ENCODE peak calls at places on chromosomes 11 and 22, in four cellular contexts. L, G, T and Q are unnamed samples.

GRCh38 chr11:9681583-9682372 is 17.9 kb downstream of the SWAP70 start:
- DNase-seq in L (no peak), G (no peak), T (no peak), Q (no peak)

GRCh38 chr11:58152776-58153175 is 27.4 kb upstream of the OR9I1 start:
- DNase-seq in L (no peak), G (no peak), T (no peak), Q (no peak)

GRCh38 chr11:898160-898517 is 12.5 kb downstream of the CHID1 start:
- DNase-seq in L (no peak), G (peak), T (no peak), Q (peak)

GRCh38 chr22:25363474-25363873 is 144.0 kb downstream of the CRYBB2 start:
- DNase-seq in L (no peak), G (no peak), T (no peak), Q (no peak)

GRCh38 chr11:9095421-9095820 is 4.0 kb upstream of the SCUBE2 start:
- DNase-seq in L (no peak), G (peak), T (peak), Q (no peak)

GRCh38 chr11:100328626-100329340 is 358.3 kb upstream of the ARHGAP42 start:
- DNase-seq in L (no peak), G (no peak), T (no peak), Q (no peak)

GRCh38 chr11:131666617-131667016 is 296.2 kb downstream of the NTM start:
- DNase-seq in L (no peak), G (no peak), T (no peak), Q (no peak)

GRCh38 chr11:28338371-28338770 is 230.2 kb downstream of the METTL15 start:
- DNase-seq in L (no peak), G (no peak), T (no peak), Q (no peak)

GRCh38 chr11:80726236-80726635 is 1285.4 kb upstream of the TENM4 start:
- DNase-seq in L (no peak), G (no peak), T (no peak), Q (no peak)

GRCh38 chr22:25494774-25495173 is 69.7 kb upstream of the GRK3 start:
- DNase-seq in L (peak), G (peak), T (no peak), Q (no peak)

GRCh38 chr22:21682385-21683175 is 16.8 kb downstream of the PPIL2 start:
- DNase-seq in L (no peak), G (no peak), T (no peak), Q (no peak)

GRCh38 chr11:5345831-5346230 is 2.5 kb upstream of the OR51B5 start:
- DNase-seq in L (no peak), G (no peak), T (no peak), Q (no peak)

GRCh38 chr11:60328460-60328859 is 1.4 kb downstream of the MS4A6E start:
- DNase-seq in L (no peak), G (no peak), T (no peak), Q (no peak)

GRCh38 chr22:20549232-20549841 is 41.9 kb downstream of the MED15 start:
- DNase-seq in L (no peak), G (peak), T (no peak), Q (no peak)

GRCh38 chr11:1360835-1361357 is 28.8 kb upstream of the BRSK2 start:
- DNase-seq in L (no peak), G (no peak), T (no peak), Q (peak)

GRCh38 chr11:63179446-63180068 is 35.5 kb upstream of the SLC22A24 start:
- DNase-seq in L (no peak), G (no peak), T (no peak), Q (no peak)

GRCh38 chr11:40186401-40187091 is 1272.9 kb downstream of the LRRC4C start:
- DNase-seq in L (no peak), G (no peak), T (no peak), Q (peak)

GRCh38 chr22:25814685-25815084 is 72.7 kb downstream of the MYO18B start:
- DNase-seq in L (no peak), G (no peak), T (no peak), Q (no peak)

GRCh38 chr11:118659956-118660645 is 19.3 kb downstream of the TREH start:
- DNase-seq in L (no peak), G (no peak), T (no peak), Q (no peak)

GRCh38 chr11:56700919-56701485 is 2.1 kb downstream of the OR9G1 start:
- DNase-seq in L (no peak), G (no peak), T (no peak), Q (no peak)

GRCh38 chr11:73866586-73866996 is 10.1 kb downstream of the COA4 start:
- DNase-seq in L (no peak), G (no peak), T (no peak), Q (peak)

GRCh38 chr11:125263268-125263790 is 98.8 kb downstream of the PKNOX2 start:
- DNase-seq in L (no peak), G (no peak), T (peak), Q (peak)

GRCh38 chr22:20131593-20131855 is at the start of gene ZDHHC8:
- DNase-seq in L (no peak), G (peak), T (no peak), Q (no peak)

GRCh38 chr11:22566293-22566692 is 59.3 kb downstream of the FANCF start:
- DNase-seq in L (no peak), G (peak), T (peak), Q (no peak)

GRCh38 chr11:73795925-73796632 is 8.4 kb downstream of the MRPL48 start:
- DNase-seq in L (no peak), G (no peak), T (peak), Q (peak)

GRCh38 chr11:16406226-16406625 is 49.9 kb upstream of the SOX6 start:
- DNase-seq in L (no peak), G (no peak), T (no peak), Q (no peak)

DNA sequence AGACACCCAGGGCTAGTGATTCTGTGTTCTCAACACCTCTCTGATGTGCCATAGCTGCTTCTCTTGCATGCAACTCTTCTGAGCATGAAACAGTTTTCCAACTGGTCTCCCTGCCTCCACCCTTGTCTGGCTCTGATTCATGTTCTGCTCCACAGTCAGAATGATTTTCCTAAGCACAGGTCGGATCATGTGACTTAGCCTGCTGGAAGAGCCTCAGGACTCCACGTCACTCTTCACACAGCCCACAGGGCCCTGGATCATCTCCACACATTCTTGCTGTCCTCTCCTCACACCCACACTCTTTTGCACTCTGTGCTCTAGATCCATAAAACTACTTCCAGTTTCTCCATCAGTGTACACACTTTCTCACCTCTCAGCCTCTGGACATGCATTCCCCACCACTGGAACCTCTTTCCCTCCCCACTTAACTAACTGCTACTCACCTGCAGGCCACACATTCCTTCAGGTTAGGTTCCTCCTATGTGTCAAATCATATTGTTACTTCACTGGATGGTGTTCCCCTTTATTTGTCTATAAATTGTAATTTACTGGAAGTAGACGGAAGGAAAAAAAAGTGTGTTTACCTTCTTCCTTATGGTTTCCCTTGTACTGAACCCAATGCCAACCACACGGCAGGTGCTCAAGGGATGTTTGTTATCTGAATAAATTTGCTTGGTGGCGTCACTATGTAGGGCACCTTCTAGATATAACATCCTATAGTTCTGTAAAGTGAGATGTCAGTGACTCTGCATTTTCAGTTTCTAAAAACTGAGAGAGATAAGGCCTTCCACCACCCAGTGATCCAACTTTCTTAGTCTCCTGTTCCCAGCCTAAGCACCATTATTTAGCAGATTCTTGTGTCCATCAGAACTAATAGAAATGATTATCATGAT is 133.7 kb downstream of the ETS1 start:
- DNase-seq in L (no peak), G (no peak), T (no peak), Q (no peak)
- TF ChIP-seq NRF1 in L (no peak), G (no peak), T (no peak), Q (no peak)

GRCh38 chr11:19201737-19202605 is at the start of gene CSRP3:
- DNase-seq in L (no peak), G (no peak), T (no peak), Q (no peak)
- TF ChIP-seq JUND in L (no peak), G (no peak), T (no peak), Q (no peak)

DNA sequence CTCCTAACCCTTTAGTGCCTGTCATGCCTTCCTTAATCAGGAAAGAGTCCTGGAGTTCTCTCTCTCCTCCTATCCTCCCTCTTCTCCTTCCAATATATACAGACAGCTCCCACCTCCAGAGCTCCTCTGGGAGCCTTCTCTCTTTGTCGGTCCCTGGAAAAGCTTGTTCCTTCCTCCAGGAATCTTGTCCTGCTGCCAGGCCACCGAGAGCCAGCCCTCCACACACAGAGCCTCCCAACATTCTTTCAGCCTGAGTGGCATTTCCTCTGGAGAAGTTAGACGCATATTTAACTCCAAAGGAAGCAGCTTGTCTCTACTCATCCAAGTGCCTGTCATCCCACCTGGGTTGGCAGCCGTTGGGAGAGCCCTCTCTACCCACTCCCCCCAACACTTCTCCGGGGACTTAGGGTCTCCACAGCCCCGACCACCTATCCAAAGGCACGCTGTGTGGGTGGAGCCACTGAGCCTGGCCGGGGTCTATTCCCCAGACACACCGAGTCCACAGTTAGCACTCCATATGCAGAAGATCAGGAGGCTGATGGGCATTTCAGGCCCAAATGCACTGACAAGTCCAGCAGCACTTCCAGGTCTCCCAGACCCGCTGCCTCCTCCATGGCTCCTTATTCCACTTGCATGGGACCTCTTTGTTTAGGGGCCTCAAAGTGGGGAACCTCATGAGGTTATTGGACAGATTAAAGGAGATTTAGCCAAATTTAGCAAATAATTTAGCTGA is 31.1 kb downstream of the DKK3 start:
- DNase-seq in L (no peak), G (no peak), T (peak), Q (no peak)
- TF ChIP-seq NRF1 in L (no peak), G (no peak), T (no peak), Q (no peak)

GRCh38 chr11:107562647-107563208 is 2.8 kb downstream of the ALKBH8 start:
- DNase-seq in L (no peak), G (peak), T (no peak), Q (no peak)
- TF ChIP-seq JUND in L (no peak), G (no peak), T (no peak), Q (peak)

DNA sequence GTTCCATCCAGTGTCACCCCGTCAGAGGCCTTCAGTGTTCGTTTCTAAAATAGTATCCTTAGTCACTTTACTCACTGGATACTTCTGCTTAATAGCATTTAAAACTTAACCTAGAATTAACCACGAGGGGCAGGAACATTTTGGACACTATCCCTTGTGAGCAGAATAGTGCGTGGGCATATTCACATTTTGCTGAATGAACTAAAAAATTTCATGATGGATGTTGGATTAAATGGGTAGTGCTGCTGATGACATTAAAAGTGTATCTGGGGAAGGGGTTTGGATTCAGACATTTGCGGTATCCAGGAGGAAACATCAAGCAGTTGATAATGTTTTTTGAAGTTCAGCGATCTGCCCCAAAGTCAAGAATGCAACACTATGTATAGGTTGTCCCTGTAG is 750 bp upstream of the NAT10 start:
- DNase-seq in L (no peak), G (no peak), T (no peak), Q (no peak)
- TF ChIP-seq NRF1 in L (no peak), G (no peak), T (no peak), Q (no peak)